ENCODE peak calls at places on chromosomes 1 and 21, in four cellular contexts. F is A549, A is WTC11, L is K562. U is an unnamed sample.

GRCh38 chr1:234272656-234273312 is 100.5 kb upstream of the COA6 start:
- DNase-seq in L (no peak), F (no peak), A (no peak), U (no peak)

GRCh38 chr1:3366181-3367051 is 88.0 kb upstream of the ARHGEF16 start:
- DNase-seq in F (no peak), A (no peak), L (no peak), U (peak; percentile 16)

GRCh38 chr21:42878678-42878992 is 704 bp downstream of the WDR4 start:
- DNase-seq in A (no peak), L (no peak), F (no peak), U (no peak)

GRCh38 chr1:200290010-200290685 is 119.7 kb downstream of the ZNF281 start:
- DNase-seq in F (peak; percentile 51), L (peak; percentile 17), A (peak; percentile 47), U (peak; percentile 69)

GRCh38 chr1:226149806-226150205 is 36.7 kb downstream of the ACBD3 start:
- DNase-seq in L (no peak), F (no peak), A (no peak), U (peak; percentile 55)

GRCh38 chr1:239185245-239185619 is 201.1 kb upstream of the CHRM3 start:
- DNase-seq in L (no peak), A (no peak), F (no peak), U (no peak)

GRCh38 chr21:45607021-45607921 is 36.3 kb upstream of the PCBP3 start:
- DNase-seq in L (no peak), A (no peak), F (no peak), U (no peak)

GRCh38 chr1:54854376-54855020 is 32.5 kb downstream of the DHCR24 start:
- DNase-seq in A (no peak), L (no peak), F (no peak), U (no peak)

GRCh38 chr1:80533178-80533577 is 1267.6 kb upstream of the ADGRL2 start:
- DNase-seq in A (no peak), F (no peak), L (no peak), U (no peak)

GRCh38 chr1:229114315-229114714 is 156.6 kb upstream of the RAB4A start:
- DNase-seq in L (no peak), F (no peak), A (no peak), U (no peak)

GRCh38 chr1:22814176-22815042 is 103.8 kb downstream of the EPHB2 start:
- DNase-seq in A (no peak), L (no peak), F (no peak), U (no peak)

GRCh38 chr1:81617308-81618027 is 183.3 kb upstream of the ADGRL2 start:
- DNase-seq in F (no peak), A (no peak), L (no peak), U (no peak)

GRCh38 chr1:169892819-169893644 is 664 bp downstream of the SCYL3 start:
- DNase-seq in L (peak; percentile 40), A (no peak), F (peak; percentile 21), U (no peak)

GRCh38 chr1:30404341-30404740 is 319.0 kb downstream of the MATN1 start:
- DNase-seq in A (no peak), F (no peak), L (no peak), U (no peak)

GRCh38 chr21:17612023-17612564 is 607 bp downstream of the BTG3 start:
- DNase-seq in A (peak; percentile 16), F (no peak), L (no peak), U (no peak)

GRCh38 chr1:200875416-200875815 is 2.6 kb downstream of the GPR25 start:
- DNase-seq in A (no peak), L (no peak), F (no peak), U (no peak)

GRCh38 chr1:230077436-230078221 is 10.6 kb downstream of the GALNT2 start:
- DNase-seq in A (no peak), F (no peak), L (no peak), U (no peak)

GRCh38 chr21:44916965-44917364 is 3.7 kb downstream of the ITGB2 start:
- DNase-seq in F (no peak), L (no peak), A (no peak), U (no peak)

GRCh38 chr1:7019510-7019909 is 234.3 kb downstream of the CAMTA1 start:
- DNase-seq in L (no peak), F (no peak), A (no peak), U (peak; percentile 45)

GRCh38 chr1:35725591-35725990 is 6.9 kb upstream of the C1orf216 start:
- DNase-seq in A (no peak), F (no peak), L (no peak), U (no peak)

GRCh38 chr1:182054698-182055326 is 6.7 kb downstream of the ZNF648 start:
- DNase-seq in F (peak; percentile 17), A (peak; percentile 69), L (peak; percentile 70), U (peak; percentile 39)

GRCh38 chr1:6205849-6206845 is at the start of gene RNF207:
- DNase-seq in A (peak; percentile 83), L (peak; percentile 85), F (peak; percentile 85), U (peak; percentile 77)

GRCh38 chr1:110425611-110426152 is 18.2 kb upstream of the LAMTOR5 start:
- DNase-seq in A (no peak), F (no peak), L (no peak), U (no peak)

GRCh38 chr1:42013881-42014470 is 95.3 kb upstream of the HIVEP3 start:
- DNase-seq in A (no peak), L (no peak), F (no peak), U (no peak)

GRCh38 chr1:222928212-222928611 is 113.4 kb downstream of the DISP1 start:
- DNase-seq in F (no peak), A (peak; percentile 65), L (peak; percentile 10), U (peak; percentile 49)

GRCh38 chr1:19643113-19643512 is 998 bp upstream of the NBL1 start:
- DNase-seq in L (no peak), F (peak; percentile 88), A (no peak), U (peak; percentile 41)

GRCh38 chr1:236815941-236816340 is 20.8 kb downstream of the MTR start:
- DNase-seq in F (no peak), L (no peak), A (no peak), U (no peak)

GRCh38 chr1:227447531-227447990 is 115.8 kb upstream of the ZNF678 start:
- DNase-seq in L (no peak), A (peak; percentile 70), F (peak; percentile 57), U (no peak)

DNA sequence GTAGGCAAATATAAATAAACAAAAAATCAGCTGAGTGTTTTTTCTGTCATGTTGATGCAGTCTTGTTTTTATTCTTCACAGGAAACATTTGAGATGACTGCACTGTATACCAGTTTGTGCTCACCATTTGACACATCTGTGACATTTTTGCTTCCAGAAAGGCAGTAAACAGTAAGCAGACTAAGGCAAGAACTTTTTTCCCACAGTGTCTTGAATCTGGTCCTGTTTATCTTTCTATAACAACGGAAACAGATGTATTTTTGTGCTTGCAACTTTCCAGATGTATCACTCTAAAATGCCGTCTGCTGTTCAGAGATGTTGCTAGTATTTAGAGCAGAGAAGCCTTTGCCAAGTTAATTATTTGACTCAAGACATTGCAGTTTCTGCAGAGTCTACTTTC is 105.5 kb downstream of the ZC3H11B start:
- DNase-seq in L (no peak), F (no peak), A (no peak), U (no peak)
- TF ChIP-seq HMGXB4 in L (no peak), F (no peak), A (no peak), U (no peak)

DNA sequence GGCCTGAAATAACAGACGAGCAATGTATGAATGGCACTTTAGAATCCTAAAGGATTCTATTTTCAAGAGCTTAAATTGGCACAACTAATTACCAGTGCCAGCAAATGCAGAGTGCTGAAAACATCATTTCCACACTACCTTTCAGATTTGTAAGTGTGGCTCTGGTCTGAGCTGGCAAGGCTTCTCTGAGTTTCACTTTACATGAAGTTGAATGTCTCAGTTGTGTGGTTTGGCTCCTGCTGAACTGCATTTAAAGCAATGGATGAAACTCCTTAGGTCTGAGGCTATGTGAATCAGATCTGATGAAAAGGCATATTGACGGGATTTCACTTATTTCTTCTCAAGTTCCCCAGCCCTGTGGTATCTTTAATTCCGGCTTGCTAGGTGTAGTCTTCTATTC is 114.8 kb upstream of the PTGFR start:
- DNase-seq in F (no peak), A (no peak), L (no peak), U (no peak)
- TF ChIP-seq HMGXB4 in F (no peak), A (no peak), L (no peak), U (no peak)

GRCh38 chr1:180946537-180947507 is 34.1 kb downstream of the KIAA1614 start:
- DNase-seq in F (no peak), L (no peak), A (peak; percentile 34), U (no peak)

GRCh38 chr1:180945551-180945950 is 32.9 kb downstream of the KIAA1614 start:
- DNase-seq in A (no peak), F (no peak), L (no peak), U (no peak)

GRCh38 chr1:180947901-180948311 is 35.2 kb downstream of the KIAA1614 start:
- DNase-seq in F (no peak), L (no peak), A (no peak), U (no peak)

GRCh38 chr1:180946056-180946455 is 33.4 kb downstream of the KIAA1614 start:
- DNase-seq in F (no peak), A (no peak), L (no peak), U (no peak)

GRCh38 chr1:180945151-180945550 is 32.5 kb downstream of the KIAA1614 start:
- DNase-seq in A (no peak), F (no peak), L (no peak), U (no peak)
- TF ChIP-seq HMGXB4 in A (no peak), F (no peak), L (no peak), U (no peak)

GRCh38 chr1:4880621-4881020 is 226.2 kb downstream of the AJAP1 start:
- DNase-seq in F (no peak), L (no peak), A (no peak), U (no peak)

DNA sequence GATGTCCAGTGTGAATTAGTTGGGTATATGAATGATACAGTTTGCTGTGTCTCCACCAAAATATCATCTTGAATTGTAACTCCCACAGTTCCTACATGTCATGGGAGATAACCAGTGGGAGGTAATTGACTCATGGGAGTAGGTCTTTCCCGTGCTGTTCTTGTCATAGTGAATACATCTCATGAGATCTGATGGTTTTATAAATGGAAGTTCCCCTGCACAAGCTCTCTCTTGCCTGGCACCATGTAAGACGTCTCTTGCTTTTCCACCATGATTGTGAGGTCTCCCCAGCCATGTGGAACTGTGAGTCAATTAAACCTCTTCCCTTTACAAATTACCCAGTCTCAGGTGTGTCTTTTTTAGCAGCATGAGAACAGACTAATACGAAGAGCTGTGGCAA is 223.0 kb downstream of the AJAP1 start:
- DNase-seq in F (no peak), L (no peak), A (no peak), U (no peak)
- TF ChIP-seq HMGXB4 in F (no peak), L (no peak), A (no peak), U (no peak)

DNA sequence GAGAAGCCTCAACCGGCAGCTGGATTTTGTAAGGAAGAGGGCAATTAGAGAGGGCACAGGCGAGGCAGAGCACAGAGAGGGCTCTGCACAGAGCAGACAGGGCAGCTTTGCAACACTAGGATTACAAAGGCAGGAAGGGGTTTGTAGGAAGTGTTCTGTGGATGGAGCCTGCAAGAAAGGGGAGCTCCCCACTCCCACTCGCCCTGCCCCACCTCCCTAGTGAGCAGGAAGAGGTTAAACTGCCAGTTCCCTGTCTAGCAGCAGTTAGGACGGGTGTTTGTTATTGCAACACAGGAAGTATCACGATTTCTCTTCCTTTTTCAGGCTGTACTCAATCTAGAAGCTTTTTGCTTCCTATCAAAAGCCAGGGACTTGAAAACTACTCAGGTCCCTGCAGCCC is 63.3 kb upstream of the LRRC8D start:
- DNase-seq in L (no peak), A (no peak), F (no peak), U (no peak)
- TF ChIP-seq HMGXB4 in L (no peak), A (no peak), F (no peak), U (no peak)

U was measured in HepG2.